ENCODE peak calls at places on chromosomes 2 and 18, in six cellular contexts. One of them, this sample, is unnamed.

GRCh38 chr2:189179607-189179979 is at the start of gene COL5A2:
- DNase-seq in tibial nerve: peak
- DNase-seq in kidney: no peak
- DNase-seq in astrocyte of the spinal cord: peak
- DNase-seq in pancreas: no peak
- DNase-seq in cardiac fibroblast: peak
- DNase-seq in this sample: no peak

GRCh38 chr2:74418312-74418711 is 3.1 kb downstream of the C2orf81 start:
- DNase-seq in tibial nerve: no peak
- DNase-seq in kidney: peak
- DNase-seq in astrocyte of the spinal cord: no peak
- DNase-seq in pancreas: no peak
- DNase-seq in cardiac fibroblast: peak
- DNase-seq in this sample: no peak

GRCh38 chr18:33579868-33580205 is 1.8 kb downstream of the ASXL3 start:
- DNase-seq in tibial nerve: no peak
- DNase-seq in kidney: no peak
- DNase-seq in astrocyte of the spinal cord: no peak
- DNase-seq in pancreas: no peak
- DNase-seq in cardiac fibroblast: no peak
- DNase-seq in this sample: no peak

GRCh38 chr18:35851286-35851967 is 121.1 kb upstream of the RMP24 start:
- DNase-seq in tibial nerve: no peak
- DNase-seq in kidney: no peak
- DNase-seq in astrocyte of the spinal cord: no peak
- DNase-seq in pancreas: no peak
- DNase-seq in cardiac fibroblast: no peak
- DNase-seq in this sample: no peak

GRCh38 chr2:155020246-155020645 is 321.8 kb downstream of the KCNJ3 start:
- DNase-seq in tibial nerve: no peak
- DNase-seq in kidney: no peak
- DNase-seq in astrocyte of the spinal cord: no peak
- DNase-seq in pancreas: no peak
- DNase-seq in cardiac fibroblast: no peak
- DNase-seq in this sample: no peak

GRCh38 chr2:119326938-119327337 is 39.7 kb downstream of the C2orf76 start:
- DNase-seq in tibial nerve: no peak
- DNase-seq in kidney: no peak
- DNase-seq in astrocyte of the spinal cord: no peak
- DNase-seq in pancreas: no peak
- DNase-seq in cardiac fibroblast: no peak
- DNase-seq in this sample: no peak

GRCh38 chr2:95297088-95297487 is at the start of gene KCNIP3:
- DNase-seq in tibial nerve: no peak
- DNase-seq in kidney: no peak
- DNase-seq in astrocyte of the spinal cord: no peak
- DNase-seq in pancreas: peak
- DNase-seq in cardiac fibroblast: no peak
- DNase-seq in this sample: no peak

GRCh38 chr18:63762518-63762917 is 12.7 kb upstream of the SERPINB7 start:
- DNase-seq in tibial nerve: no peak
- DNase-seq in kidney: no peak
- DNase-seq in astrocyte of the spinal cord: peak
- DNase-seq in pancreas: no peak
- DNase-seq in cardiac fibroblast: peak
- DNase-seq in this sample: no peak

GRCh38 chr2:207288628-207289027 is 122.9 kb upstream of the KLF7 start:
- DNase-seq in tibial nerve: no peak
- DNase-seq in kidney: no peak
- DNase-seq in astrocyte of the spinal cord: no peak
- DNase-seq in pancreas: no peak
- DNase-seq in cardiac fibroblast: no peak
- DNase-seq in this sample: no peak

GRCh38 chr2:30789670-30790210 is 17.5 kb downstream of the CAPN13 start:
- DNase-seq in tibial nerve: no peak
- DNase-seq in kidney: no peak
- DNase-seq in astrocyte of the spinal cord: no peak
- DNase-seq in pancreas: no peak
- DNase-seq in cardiac fibroblast: no peak
- DNase-seq in this sample: no peak

GRCh38 chr2:234081970-234082822 is 31.7 kb downstream of the SPP2 start:
- DNase-seq in tibial nerve: no peak
- DNase-seq in kidney: peak
- DNase-seq in astrocyte of the spinal cord: no peak
- DNase-seq in pancreas: peak
- DNase-seq in cardiac fibroblast: no peak
- DNase-seq in this sample: no peak

GRCh38 chr2:69013837-69014796 is 1.1 kb downstream of the ANTXR1 start:
- DNase-seq in tibial nerve: no peak
- DNase-seq in kidney: no peak
- DNase-seq in astrocyte of the spinal cord: peak
- DNase-seq in pancreas: no peak
- DNase-seq in cardiac fibroblast: peak
- DNase-seq in this sample: no peak

GRCh38 chr2:73985318-73986084 is 791 bp downstream of the TET3 start:
- DNase-seq in tibial nerve: peak
- DNase-seq in kidney: peak
- DNase-seq in astrocyte of the spinal cord: no peak
- DNase-seq in pancreas: no peak
- DNase-seq in cardiac fibroblast: peak
- DNase-seq in this sample: no peak

GRCh38 chr2:20185176-20186022 is 39.5 kb downstream of the SDC1 start:
- DNase-seq in tibial nerve: no peak
- DNase-seq in kidney: peak
- DNase-seq in astrocyte of the spinal cord: peak
- DNase-seq in pancreas: no peak
- DNase-seq in cardiac fibroblast: peak
- DNase-seq in this sample: no peak

DNA sequence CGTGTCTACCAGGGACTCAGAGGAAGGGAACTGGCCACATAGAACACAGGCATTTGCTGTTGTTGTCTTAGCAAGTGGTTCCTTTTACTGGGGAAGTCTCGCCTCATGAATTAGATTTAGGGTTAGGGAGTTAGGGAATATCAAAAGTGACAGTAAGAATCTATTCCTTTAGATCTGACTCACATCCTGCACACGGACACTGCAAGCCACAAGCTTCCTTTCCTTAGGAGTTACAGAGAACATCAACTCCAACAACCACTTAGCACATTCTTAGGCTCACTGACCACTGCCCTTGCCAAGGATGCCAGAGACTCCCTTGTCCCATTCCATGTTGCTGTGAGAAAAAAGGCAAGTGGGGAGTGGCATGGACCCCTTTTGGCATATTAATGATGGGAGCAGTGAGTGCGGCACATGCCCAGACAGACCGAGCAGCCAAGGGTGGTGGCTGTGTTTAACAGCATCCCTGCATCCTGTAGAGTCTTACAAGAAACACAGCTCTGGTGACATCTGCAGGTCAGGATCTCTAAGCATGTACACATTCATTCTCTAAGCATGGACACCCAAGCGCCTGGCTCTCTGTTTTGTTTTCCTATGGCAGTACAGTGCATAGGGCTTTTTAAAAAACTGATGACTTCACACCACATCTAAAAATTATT is 745.6 kb upstream of the RAB6C start:
- DNase-seq in tibial nerve: peak
- DNase-seq in kidney: no peak
- DNase-seq in astrocyte of the spinal cord: peak
- DNase-seq in pancreas: no peak
- DNase-seq in cardiac fibroblast: no peak
- DNase-seq in this sample: no peak
- TF ChIP-seq CTCF in tibial nerve: no peak
- TF ChIP-seq CTCF in kidney: peak
- TF ChIP-seq CTCF in astrocyte of the spinal cord: no peak
- TF ChIP-seq CTCF in pancreas: no peak
- TF ChIP-seq CTCF in cardiac fibroblast: no peak
- TF ChIP-seq CTCF in this sample: no peak

GRCh38 chr18:79677221-79677620 is 2.4 kb upstream of the CTDP1 start:
- DNase-seq in tibial nerve: no peak
- DNase-seq in kidney: no peak
- DNase-seq in astrocyte of the spinal cord: no peak
- DNase-seq in pancreas: no peak
- DNase-seq in cardiac fibroblast: no peak
- DNase-seq in this sample: no peak
- TF ChIP-seq CTCF in tibial nerve: no peak
- TF ChIP-seq CTCF in kidney: no peak
- TF ChIP-seq CTCF in astrocyte of the spinal cord: no peak
- TF ChIP-seq CTCF in pancreas: no peak
- TF ChIP-seq CTCF in cardiac fibroblast: no peak
- TF ChIP-seq CTCF in this sample: no peak

GRCh38 chr18:74817576-74817975 is 219.9 kb downstream of the ZNF407 start:
- DNase-seq in tibial nerve: no peak
- DNase-seq in kidney: no peak
- DNase-seq in astrocyte of the spinal cord: peak
- DNase-seq in pancreas: no peak
- DNase-seq in cardiac fibroblast: no peak
- DNase-seq in this sample: no peak

GRCh38 chr18:74820160-74820780 is 222.6 kb downstream of the ZNF407 start:
- DNase-seq in tibial nerve: no peak
- DNase-seq in kidney: no peak
- DNase-seq in astrocyte of the spinal cord: no peak
- DNase-seq in pancreas: no peak
- DNase-seq in cardiac fibroblast: no peak
- DNase-seq in this sample: no peak

GRCh38 chr18:74825460-74825859 is 227.8 kb downstream of the ZNF407 start:
- DNase-seq in tibial nerve: no peak
- DNase-seq in kidney: no peak
- DNase-seq in astrocyte of the spinal cord: no peak
- DNase-seq in pancreas: no peak
- DNase-seq in cardiac fibroblast: no peak
- DNase-seq in this sample: no peak

GRCh38 chr18:74818776-74819175 is 221.1 kb downstream of the ZNF407 start:
- DNase-seq in tibial nerve: no peak
- DNase-seq in kidney: no peak
- DNase-seq in astrocyte of the spinal cord: peak
- DNase-seq in pancreas: no peak
- DNase-seq in cardiac fibroblast: peak
- DNase-seq in this sample: no peak

GRCh38 chr18:74819433-74820059 is 221.9 kb downstream of the ZNF407 start:
- DNase-seq in tibial nerve: no peak
- DNase-seq in kidney: no peak
- DNase-seq in astrocyte of the spinal cord: no peak
- DNase-seq in pancreas: no peak
- DNase-seq in cardiac fibroblast: peak
- DNase-seq in this sample: no peak
- TF ChIP-seq CTCF in tibial nerve: peak
- TF ChIP-seq CTCF in kidney: peak
- TF ChIP-seq CTCF in astrocyte of the spinal cord: peak
- TF ChIP-seq CTCF in pancreas: no peak
- TF ChIP-seq CTCF in cardiac fibroblast: peak
- TF ChIP-seq CTCF in this sample: no peak

GRCh38 chr2:104040739-104041138 is 813.2 kb upstream of the POU3F3 start:
- DNase-seq in tibial nerve: no peak
- DNase-seq in kidney: no peak
- DNase-seq in astrocyte of the spinal cord: no peak
- DNase-seq in pancreas: no peak
- DNase-seq in cardiac fibroblast: no peak
- DNase-seq in this sample: no peak
- TF ChIP-seq CTCF in tibial nerve: no peak
- TF ChIP-seq CTCF in kidney: no peak
- TF ChIP-seq CTCF in astrocyte of the spinal cord: no peak
- TF ChIP-seq CTCF in pancreas: no peak
- TF ChIP-seq CTCF in cardiac fibroblast: no peak
- TF ChIP-seq CTCF in this sample: no peak

GRCh38 chr2:61096438-61096837 is 30.8 kb downstream of the SANBR start:
- DNase-seq in tibial nerve: no peak
- DNase-seq in kidney: no peak
- DNase-seq in astrocyte of the spinal cord: no peak
- DNase-seq in pancreas: no peak
- DNase-seq in cardiac fibroblast: no peak
- DNase-seq in this sample: no peak

GRCh38 chr2:61089797-61090196 is 24.1 kb downstream of the SANBR start:
- DNase-seq in tibial nerve: no peak
- DNase-seq in kidney: no peak
- DNase-seq in astrocyte of the spinal cord: no peak
- DNase-seq in pancreas: no peak
- DNase-seq in cardiac fibroblast: no peak
- DNase-seq in this sample: no peak

GRCh38 chr2:61085883-61086282 is 20.2 kb downstream of the SANBR start:
- DNase-seq in tibial nerve: no peak
- DNase-seq in kidney: no peak
- DNase-seq in astrocyte of the spinal cord: no peak
- DNase-seq in pancreas: no peak
- DNase-seq in cardiac fibroblast: no peak
- DNase-seq in this sample: no peak

GRCh38 chr2:61091485-61091884 is 25.8 kb downstream of the SANBR start:
- DNase-seq in tibial nerve: no peak
- DNase-seq in kidney: no peak
- DNase-seq in astrocyte of the spinal cord: no peak
- DNase-seq in pancreas: no peak
- DNase-seq in cardiac fibroblast: no peak
- DNase-seq in this sample: no peak

DNA sequence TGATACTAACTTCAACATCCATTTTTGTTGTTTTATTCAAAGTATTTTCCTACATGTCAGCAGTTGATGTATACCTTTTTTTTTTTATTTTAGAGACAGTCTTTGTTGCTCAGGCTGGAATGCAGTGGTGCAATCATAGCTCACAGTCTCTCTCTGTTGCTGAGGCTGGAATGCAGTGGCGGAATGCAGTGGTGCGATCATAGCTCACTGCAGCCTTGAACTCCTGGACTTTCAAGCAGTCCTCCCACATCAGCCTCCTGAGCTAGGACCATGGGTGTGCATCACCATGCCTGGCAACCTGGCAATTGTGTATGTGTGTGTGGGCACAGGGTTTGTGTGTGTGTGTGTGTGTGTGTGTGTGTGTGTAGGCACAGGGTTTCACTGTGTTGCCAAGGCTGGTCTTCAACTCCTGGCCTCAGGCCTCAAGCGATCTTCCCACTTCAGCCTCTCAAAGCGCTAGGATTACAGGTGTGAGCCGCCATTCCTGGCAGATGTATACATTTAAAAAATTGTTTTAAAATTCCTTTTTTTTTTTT is 24.8 kb downstream of the SANBR start:
- DNase-seq in tibial nerve: no peak
- DNase-seq in kidney: no peak
- DNase-seq in astrocyte of the spinal cord: no peak
- DNase-seq in pancreas: no peak
- DNase-seq in cardiac fibroblast: peak
- DNase-seq in this sample: no peak
- TF ChIP-seq CTCF in tibial nerve: no peak
- TF ChIP-seq CTCF in kidney: no peak
- TF ChIP-seq CTCF in astrocyte of the spinal cord: no peak
- TF ChIP-seq CTCF in pancreas: no peak
- TF ChIP-seq CTCF in cardiac fibroblast: no peak
- TF ChIP-seq CTCF in this sample: no peak

DNA sequence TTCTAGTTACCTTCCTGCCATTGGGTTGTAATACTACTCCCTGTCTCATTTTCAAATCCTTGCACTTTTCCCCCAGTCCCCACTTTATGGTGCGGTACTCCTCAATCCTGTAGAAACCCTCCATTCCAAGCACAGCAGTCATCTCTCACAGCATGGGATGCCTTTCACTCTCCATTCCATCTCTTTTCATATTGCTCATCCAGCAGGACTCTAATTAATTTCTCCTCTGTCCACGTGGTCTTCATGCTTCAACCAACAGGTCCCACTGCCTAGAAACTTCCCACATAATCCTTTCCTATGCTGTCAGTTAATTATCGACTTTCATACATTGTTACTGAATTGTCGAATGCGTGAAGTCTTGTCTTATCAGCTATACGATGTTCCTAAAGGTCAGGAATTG is 89.6 kb downstream of the CRIM1 start:
- DNase-seq in tibial nerve: no peak
- DNase-seq in kidney: no peak
- DNase-seq in astrocyte of the spinal cord: peak
- DNase-seq in pancreas: no peak
- DNase-seq in cardiac fibroblast: no peak
- DNase-seq in this sample: no peak
- TF ChIP-seq CTCF in tibial nerve: no peak
- TF ChIP-seq CTCF in kidney: no peak
- TF ChIP-seq CTCF in astrocyte of the spinal cord: no peak
- TF ChIP-seq CTCF in pancreas: no peak
- TF ChIP-seq CTCF in cardiac fibroblast: no peak
- TF ChIP-seq CTCF in this sample: no peak

This sample was measured in omental fat pad.